ENCODE peak calls at places on chromosome 16, in four cellular contexts. B is neuronal stem cell, G is H1, O is trophoblast cell. R is an unnamed sample.

GRCh38 chr16:14291941-14292825 is 221.1 kb downstream of the MRTFB start:
- DNase-seq in B (no peak), G (no peak), O (no peak), R (no peak)

GRCh38 chr16:56554441-56554840 is 10.4 kb upstream of the MT4 start:
- DNase-seq in B (no peak), G (no peak), O (no peak), R (no peak)

GRCh38 chr16:70694088-70694487 is 8.2 kb upstream of the MTSS2 start:
- DNase-seq in B (no peak), G (no peak), O (peak), R (peak)

GRCh38 chr16:14024300-14024699 is 46.8 kb upstream of the MRTFB start:
- DNase-seq in B (no peak), G (no peak), O (no peak), R (no peak)

GRCh38 chr16:68961778-68962402 is 118.6 kb downstream of the TANGO6 start:
- DNase-seq in B (no peak), G (no peak), O (no peak), R (no peak)

GRCh38 chr16:84593825-84594724 is 23.8 kb downstream of the COTL1 start:
- DNase-seq in B (no peak), G (no peak), O (peak), R (no peak)

GRCh38 chr16:6286176-6286575 is 1046.5 kb upstream of the RBFOX1 start:
- DNase-seq in B (no peak), G (peak), O (no peak), R (no peak)

GRCh38 chr16:8867483-8868271 is 1.1 kb downstream of the CARHSP1 start:
- DNase-seq in B (peak), G (no peak), O (no peak), R (peak)

GRCh38 chr16:90046971-90047713 is 27.9 kb upstream of the DBNDD1 start:
- DNase-seq in B (no peak), G (peak), O (peak), R (peak)

GRCh38 chr16:24681793-24682192 is 47.7 kb upstream of the TNRC6A start:
- DNase-seq in B (no peak), G (no peak), O (peak), R (peak)

GRCh38 chr16:65235339-65236177 is 113.7 kb upstream of the CDH11 start:
- DNase-seq in B (no peak), G (no peak), O (no peak), R (no peak)
- H2BK12ac ChIP-seq in B (no peak), G (peak), O (no peak), R (no peak)

GRCh38 chr16:3538222-3538621 is 37.4 kb downstream of the CLUAP1 start:
- DNase-seq in B (no peak), G (no peak), O (no peak), R (no peak)
- H3K4me3 ChIP-seq in B (no peak), G (no peak), O (no peak), R (no peak)

GRCh38 chr16:62149646-62150045 is 113.4 kb upstream of the CDH8 start:
- DNase-seq in B (no peak), G (no peak), O (no peak), R (no peak)
- H2BK12ac ChIP-seq in B (no peak), G (no peak), O (no peak), R (no peak)

GRCh38 chr16:400061-400540 is 1.6 kb upstream of the DECR2 start:
- DNase-seq in B (no peak), G (peak), O (no peak), R (no peak)
- H3K4me3 ChIP-seq in B (peak), G (no peak), O (no peak), R (no peak)

DNA sequence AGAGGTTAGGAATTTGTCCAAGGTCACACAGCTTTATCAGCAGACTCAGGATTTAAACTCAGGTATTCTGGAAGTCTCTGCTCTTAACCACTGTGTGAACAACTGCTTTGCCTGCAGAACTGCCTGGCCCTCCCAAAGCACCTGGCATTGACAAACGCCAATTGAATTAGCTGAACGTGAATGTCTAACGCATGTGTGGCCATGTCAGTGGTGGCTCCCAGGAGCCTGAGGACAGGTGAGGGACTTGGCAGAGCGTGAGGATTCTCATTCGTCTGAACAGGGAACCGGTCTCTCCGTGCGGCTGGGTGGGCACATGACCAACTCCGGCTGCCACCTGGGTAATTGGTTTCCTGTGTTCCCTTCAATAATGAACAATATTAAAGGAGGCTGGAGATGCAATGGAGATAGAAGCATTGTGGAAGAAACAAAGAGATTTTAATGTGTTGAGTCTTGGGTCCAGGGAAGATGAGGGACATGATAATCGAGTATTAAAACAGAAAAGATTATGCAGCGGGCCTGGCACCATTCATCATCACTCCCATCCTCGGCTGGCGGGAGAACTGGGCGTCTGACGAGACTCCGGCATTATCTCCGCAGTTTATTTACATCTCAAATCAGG is 113.5 kb downstream of the NPIPB5 start:
- DNase-seq in B (no peak), G (peak), O (no peak), R (no peak)
- H2BK12ac ChIP-seq in B (no peak), G (peak), O (no peak), R (no peak)

DNA sequence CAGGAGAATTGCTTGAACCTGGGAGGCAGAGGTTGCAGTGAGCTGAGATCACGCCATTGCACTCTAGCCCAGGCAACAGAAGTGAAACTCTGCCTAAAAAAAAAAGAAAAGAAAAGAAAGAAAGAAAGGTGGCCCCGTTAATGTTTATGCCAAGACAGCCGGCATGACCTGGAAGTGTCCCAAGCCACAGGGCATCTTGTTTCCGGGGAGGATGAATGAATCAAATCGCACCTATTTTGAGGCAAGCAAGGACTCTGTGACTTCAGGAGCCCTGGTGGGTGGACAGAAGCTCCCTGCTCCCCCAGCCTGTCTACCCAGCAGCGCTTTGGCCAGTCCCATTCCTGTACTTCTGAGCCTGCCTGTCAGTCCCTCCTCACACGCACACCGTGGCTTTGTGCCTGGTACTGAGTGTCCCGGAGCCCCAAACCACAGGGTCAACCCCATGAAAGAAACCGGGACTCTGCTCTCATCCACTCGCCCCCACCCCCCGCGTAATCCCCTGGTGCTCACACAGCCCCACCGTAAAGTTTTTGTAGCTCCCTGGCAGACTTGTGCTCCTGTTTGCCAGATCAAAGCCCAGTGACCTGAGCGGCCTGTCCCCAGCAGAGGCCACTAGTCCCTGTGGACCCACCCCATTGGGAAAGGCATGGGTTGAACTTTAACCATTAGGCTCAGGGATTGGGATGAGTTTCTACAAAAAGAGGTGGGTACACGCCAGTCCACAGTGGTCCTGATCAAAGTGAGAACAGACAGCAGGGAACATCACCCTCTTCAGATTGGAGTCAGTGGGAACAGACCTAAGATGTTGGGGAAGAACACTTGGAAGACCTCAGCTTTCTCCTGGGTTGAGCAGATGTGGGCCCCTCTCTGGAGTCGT is 19.3 kb downstream of the CD2BP2 start:
- DNase-seq in B (no peak), G (no peak), O (no peak), R (no peak)
- H3K4me3 ChIP-seq in B (peak), G (no peak), O (no peak), R (peak)

GRCh38 chr16:27326251-27326650 is 12.5 kb downstream of the IL4R start:
- DNase-seq in B (no peak), G (no peak), O (peak), R (no peak)
- H2BK12ac ChIP-seq in B (no peak), G (peak), O (peak), R (peak)

GRCh38 chr16:3027488-3027795 is 3.6 kb downstream of the THOC6 start:
- DNase-seq in B (no peak), G (no peak), O (no peak), R (no peak)

GRCh38 chr16:3027983-3028715 is 4.3 kb downstream of the THOC6 start:
- DNase-seq in B (peak), G (peak), O (peak), R (peak)

GRCh38 chr16:3030128-3030871 is 6.4 kb downstream of the BICDL2 start:
- DNase-seq in B (no peak), G (peak), O (no peak), R (no peak)

GRCh38 chr16:3029499-3030127 is 5.8 kb downstream of the THOC6 start:
- DNase-seq in B (no peak), G (peak), O (no peak), R (no peak)

DNA sequence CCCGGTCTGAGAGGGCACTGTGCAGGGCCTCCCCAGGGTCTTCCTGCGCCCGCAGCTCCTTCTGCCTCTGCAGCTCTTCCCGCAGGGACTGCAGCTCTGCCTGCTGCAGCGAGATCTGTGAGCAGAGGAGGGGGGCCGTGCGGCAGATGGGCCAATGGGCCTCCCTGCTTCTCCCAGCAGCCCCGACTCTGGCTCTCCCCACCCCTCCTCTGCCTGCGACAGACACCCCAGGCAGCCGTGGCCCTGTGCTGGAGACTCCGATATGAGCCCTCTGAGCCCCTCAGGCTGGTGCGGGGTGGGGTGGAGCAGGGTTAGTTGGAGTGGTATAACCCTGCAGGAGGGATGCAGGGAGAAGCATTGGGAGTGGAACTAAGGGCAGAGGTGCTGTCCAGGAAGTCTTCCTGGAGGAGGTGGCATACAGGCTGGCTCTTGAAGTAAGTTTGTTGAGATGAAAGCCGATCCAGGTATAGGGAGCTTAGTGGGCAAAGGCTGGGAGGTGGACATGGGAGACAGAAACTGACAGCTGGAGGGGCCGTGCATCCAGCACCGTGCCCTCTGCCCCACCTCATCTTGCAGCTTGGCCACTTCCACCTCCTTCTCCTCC is 5.0 kb downstream of the THOC6 start:
- DNase-seq in B (no peak), G (no peak), O (no peak), R (no peak)
- H3K4me3 ChIP-seq in B (no peak), G (no peak), O (no peak), R (no peak)